ENCODE peak calls at places on chromosomes 13 and 19, in six cellular contexts. N is neural progenitor cell; O is psoas muscle; X is PC-3; F is heart left ventricle; J is CD8-positive, alpha-beta memory T cell. T is an unnamed sample.

GRCh38 chr13:80955487-80955886 is 614.6 kb upstream of the SPRY2 start:
- DNase-seq in N (no peak), O (no peak), X (peak), F (no peak), J (no peak), T (no peak)

GRCh38 chr13:29532821-29533220 is 62.7 kb downstream of the SLC7A1 start:
- DNase-seq in N (no peak), O (no peak), X (no peak), F (no peak), J (no peak), T (no peak)

GRCh38 chr13:67119481-67119883 is 110.7 kb downstream of the PCDH9 start:
- DNase-seq in N (no peak), O (no peak), X (peak), F (no peak), J (no peak), T (no peak)

GRCh38 chr19:3697671-3698385 is 2.4 kb downstream of the PIP5K1C start:
- DNase-seq in N (no peak), O (no peak), X (no peak), F (no peak), J (no peak), T (no peak)

GRCh38 chr13:103884139-103884723 is 818.0 kb upstream of the SLC10A2 start:
- DNase-seq in N (no peak), O (no peak), X (no peak), F (no peak), J (no peak), T (no peak)

GRCh38 chr13:39599842-39600241 is 3.2 kb downstream of the LHFPL6 start:
- DNase-seq in N (no peak), O (no peak), X (no peak), F (no peak), J (no peak), T (no peak)

GRCh38 chr19:48600679-48601382 is 5.7 kb upstream of the SPACA4 start:
- DNase-seq in N (no peak), O (no peak), X (no peak), F (no peak), J (no peak), T (no peak)

GRCh38 chr13:60220072-60220471 is 56.3 kb upstream of the DIAPH3 start:
- DNase-seq in N (no peak), O (no peak), X (no peak), F (no peak), J (no peak), T (no peak)

GRCh38 chr13:102643656-102644055 is 46.9 kb downstream of the TPP2 start:
- DNase-seq in N (no peak), O (no peak), X (no peak), F (no peak), J (no peak), T (no peak)

DNA sequence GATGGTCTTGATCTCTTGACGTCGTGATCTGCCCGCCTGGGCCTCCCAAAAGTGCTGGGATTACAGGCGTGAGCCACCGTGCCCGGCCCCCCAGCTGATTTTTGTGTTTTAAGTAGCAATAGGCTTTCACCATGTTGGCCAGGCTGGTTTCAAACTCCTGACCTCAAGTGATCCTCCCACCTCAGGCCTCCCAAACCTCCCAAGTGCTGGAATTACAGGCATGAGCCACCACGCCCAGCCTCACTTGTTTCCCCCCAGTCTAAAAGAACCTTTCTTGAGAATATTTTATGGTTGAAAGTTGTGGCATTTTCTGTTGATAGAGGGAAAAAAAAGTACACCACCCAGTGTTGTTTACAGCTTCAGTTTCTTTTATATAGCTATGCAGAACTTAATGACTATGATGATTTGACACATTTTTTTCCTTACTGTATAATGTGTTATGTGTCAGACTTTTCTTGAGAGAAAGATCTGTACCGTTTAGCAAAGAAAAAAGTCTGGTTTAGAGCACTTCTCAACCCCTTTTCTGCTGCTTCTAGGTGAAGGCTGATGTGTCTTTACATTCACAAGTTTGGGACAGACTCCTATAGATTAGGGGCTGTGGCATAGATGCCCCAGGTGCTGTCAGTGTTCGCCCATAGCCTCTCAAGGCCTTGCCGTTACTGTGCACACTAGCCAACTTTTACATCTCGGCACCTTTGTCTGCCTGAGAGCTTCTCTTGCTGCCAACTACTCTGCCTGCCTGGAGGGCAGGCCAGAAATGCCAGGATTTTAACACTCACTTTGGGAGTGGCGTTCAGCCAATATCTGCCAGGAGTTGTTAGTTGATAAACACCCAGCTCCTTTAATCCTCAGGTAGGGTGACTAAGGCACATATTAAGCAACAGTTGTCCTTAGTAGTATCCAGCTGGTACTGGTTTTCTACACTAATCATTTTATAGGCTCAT is 33.0 kb downstream of the KCTD4 start:
- DNase-seq in N (no peak), O (no peak), X (peak), F (peak), J (no peak), T (no peak)
- H3K27ac ChIP-seq in N (no peak), O (no peak), X (peak), F (no peak), J (no peak), T (no peak)

GRCh38 chr13:110343241-110343865 is 36.3 kb downstream of the COL4A2 start:
- DNase-seq in N (no peak), O (no peak), X (peak), F (no peak), J (no peak), T (no peak)
- H3K27ac ChIP-seq in N (no peak), O (no peak), X (peak), F (no peak), J (no peak), T (no peak)

DNA sequence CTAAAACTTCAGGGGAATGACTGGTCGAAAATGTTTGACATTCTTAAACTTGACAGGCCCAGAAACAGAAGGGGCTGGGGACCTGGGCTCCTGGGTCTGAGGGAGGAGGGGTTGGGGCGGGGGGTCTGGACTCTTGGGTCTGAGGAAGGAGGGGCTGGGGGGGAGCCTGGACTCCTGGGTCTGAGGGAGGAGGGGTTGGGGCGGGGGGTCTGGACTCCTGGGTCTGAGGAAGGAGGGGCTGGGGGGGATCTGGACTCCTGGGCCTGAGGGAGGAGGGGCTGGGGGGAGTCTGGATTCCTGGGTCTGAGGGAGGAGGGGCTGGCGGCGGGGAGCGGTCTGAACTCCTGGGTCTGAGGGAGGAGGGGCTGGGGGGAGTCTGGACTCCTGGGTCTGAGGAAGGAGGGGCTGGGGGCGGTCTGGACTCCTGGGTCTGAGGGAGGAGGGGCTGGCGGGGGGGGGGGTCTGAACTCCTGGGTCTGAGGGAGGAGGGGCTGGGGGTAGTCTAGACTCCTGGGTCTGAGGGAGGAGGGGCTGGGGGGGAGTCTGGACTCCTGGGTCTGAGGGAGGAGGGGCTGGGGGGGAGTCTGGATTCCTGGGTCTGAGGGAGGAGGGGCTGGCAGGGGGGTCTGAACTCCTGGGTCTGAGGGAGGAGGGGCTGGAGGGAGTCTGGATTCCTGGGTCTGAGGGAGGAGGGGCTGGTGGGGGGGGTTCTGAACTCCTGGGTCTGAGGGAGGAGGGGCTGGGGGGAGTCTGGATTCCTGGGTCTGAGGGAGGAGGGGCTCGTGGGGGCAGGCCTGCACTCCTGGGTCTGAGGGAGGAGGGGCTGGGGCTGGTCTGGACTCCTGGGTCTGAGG is 5.5 kb upstream of the KLK6 start:
- DNase-seq in N (peak), O (no peak), X (no peak), F (no peak), J (no peak), T (no peak)
- H3K27ac ChIP-seq in N (no peak), O (no peak), X (peak), F (no peak), J (no peak), T (no peak)

GRCh38 chr19:45124021-45124420 is 31.0 kb downstream of the PPP1R37 start:
- DNase-seq in N (no peak), O (no peak), X (no peak), F (no peak), J (no peak), T (no peak)

GRCh38 chr19:45123440-45123850 is 30.5 kb downstream of the PPP1R37 start:
- DNase-seq in N (no peak), O (no peak), X (peak), F (no peak), J (no peak), T (no peak)

GRCh38 chr19:45125975-45126493 is 33.1 kb downstream of the PPP1R37 start:
- DNase-seq in N (peak), O (peak), X (peak), F (peak), J (peak), T (peak)

GRCh38 chr19:45126654-45127053 is 33.7 kb downstream of the PPP1R37 start:
- DNase-seq in N (no peak), O (no peak), X (no peak), F (no peak), J (no peak), T (no peak)

GRCh38 chr19:45125360-45125759 is 32.4 kb downstream of the PPP1R37 start:
- DNase-seq in N (no peak), O (no peak), X (no peak), F (no peak), J (no peak), T (no peak)
- H3K27ac ChIP-seq in N (no peak), O (no peak), X (no peak), F (no peak), J (no peak), T (no peak)

GRCh38 chr19:5613466-5613865 is 9.1 kb downstream of the SAFB2 start:
- DNase-seq in N (no peak), O (no peak), X (no peak), F (no peak), J (no peak), T (no peak)

GRCh38 chr19:5607318-5608270 is 15.0 kb downstream of the SAFB2 start:
- DNase-seq in N (no peak), O (peak), X (peak), F (no peak), J (no peak), T (no peak)

GRCh38 chr19:5608271-5608666 is 14.3 kb downstream of the SAFB2 start:
- DNase-seq in N (no peak), O (no peak), X (peak), F (no peak), J (no peak), T (no peak)

GRCh38 chr19:5612891-5613290 is 9.7 kb downstream of the SAFB2 start:
- DNase-seq in N (no peak), O (peak), X (no peak), F (no peak), J (no peak), T (no peak)

GRCh38 chr19:5609881-5610280 is 12.7 kb downstream of the SAFB2 start:
- DNase-seq in N (no peak), O (peak), X (no peak), F (no peak), J (no peak), T (no peak)
- H3K27ac ChIP-seq in N (no peak), O (no peak), X (no peak), F (no peak), J (no peak), T (no peak)

DNA sequence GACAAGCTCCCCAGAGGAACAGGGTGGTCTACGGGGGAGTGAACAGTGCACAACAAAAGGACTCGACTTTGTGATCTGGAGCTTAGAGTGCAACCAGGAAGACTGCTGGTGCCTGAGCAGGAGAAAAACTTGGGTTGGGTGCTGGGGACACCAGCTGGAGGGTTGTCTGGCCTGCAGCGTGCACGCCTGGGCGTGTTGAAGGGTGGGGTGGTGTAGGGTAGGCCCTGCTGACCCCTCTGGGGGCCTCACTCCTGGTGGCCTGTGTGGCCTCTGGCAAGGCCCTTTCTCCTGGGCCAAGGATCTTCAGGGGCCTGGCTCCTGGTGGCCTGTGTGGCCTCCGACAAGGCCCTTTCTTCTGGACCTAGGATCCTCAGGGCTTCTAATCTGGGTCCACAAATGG is 4.7 kb upstream of the RSPH6A start:
- DNase-seq in N (no peak), O (no peak), X (no peak), F (no peak), J (no peak), T (no peak)
- H3K27ac ChIP-seq in N (no peak), O (no peak), X (no peak), F (no peak), J (no peak), T (no peak)

GRCh38 chr13:73533111-73533510 is 474.3 kb downstream of the KLF5 start:
- DNase-seq in N (no peak), O (no peak), X (no peak), F (no peak), J (no peak), T (no peak)

GRCh38 chr13:73532582-73532981 is 473.8 kb downstream of the KLF5 start:
- DNase-seq in N (no peak), O (no peak), X (no peak), F (no peak), J (no peak), T (no peak)

GRCh38 chr13:73542446-73542845 is 483.6 kb downstream of the KLF5 start:
- DNase-seq in N (no peak), O (no peak), X (peak), F (no peak), J (no peak), T (no peak)

GRCh38 chr13:73535341-73535740 is 476.5 kb downstream of the KLF5 start:
- DNase-seq in N (no peak), O (no peak), X (peak), F (no peak), J (no peak), T (no peak)

GRCh38 chr13:73536865-73537264 is 478.1 kb downstream of the KLF5 start:
- DNase-seq in N (no peak), O (no peak), X (no peak), F (no peak), J (no peak), T (no peak)
- H3K27ac ChIP-seq in N (no peak), O (no peak), X (no peak), F (no peak), J (no peak), T (no peak)

GRCh38 chr19:30333291-30334065 is 38.7 kb upstream of the ZNF536 start:
- DNase-seq in N (no peak), O (no peak), X (no peak), F (no peak), J (no peak), T (no peak)
- H3K27ac ChIP-seq in N (no peak), O (no peak), X (no peak), F (no peak), J (no peak), T (no peak)

GRCh38 chr19:10334340-10335148 is 1.2 kb upstream of the RAVER1 start:
- DNase-seq in N (peak), O (peak), X (peak), F (peak), J (peak), T (peak)

GRCh38 chr19:10335149-10336053 is 2.1 kb upstream of the RAVER1 start:
- DNase-seq in N (no peak), O (no peak), X (no peak), F (peak), J (no peak), T (peak)

GRCh38 chr19:10339977-10340376 is 553 bp upstream of the ICAM3 start:
- DNase-seq in N (no peak), O (no peak), X (no peak), F (no peak), J (no peak), T (no peak)

GRCh38 chr19:10339380-10339960 is at the start of gene ICAM3:
- DNase-seq in N (no peak), O (no peak), X (no peak), F (no peak), J (peak), T (no peak)

GRCh38 chr19:10338940-10339339 is 484 bp downstream of the ICAM3 start:
- DNase-seq in N (no peak), O (no peak), X (no peak), F (no peak), J (no peak), T (no peak)
- H3K27ac ChIP-seq in N (no peak), O (no peak), X (no peak), F (no peak), J (peak), T (no peak)

DNA sequence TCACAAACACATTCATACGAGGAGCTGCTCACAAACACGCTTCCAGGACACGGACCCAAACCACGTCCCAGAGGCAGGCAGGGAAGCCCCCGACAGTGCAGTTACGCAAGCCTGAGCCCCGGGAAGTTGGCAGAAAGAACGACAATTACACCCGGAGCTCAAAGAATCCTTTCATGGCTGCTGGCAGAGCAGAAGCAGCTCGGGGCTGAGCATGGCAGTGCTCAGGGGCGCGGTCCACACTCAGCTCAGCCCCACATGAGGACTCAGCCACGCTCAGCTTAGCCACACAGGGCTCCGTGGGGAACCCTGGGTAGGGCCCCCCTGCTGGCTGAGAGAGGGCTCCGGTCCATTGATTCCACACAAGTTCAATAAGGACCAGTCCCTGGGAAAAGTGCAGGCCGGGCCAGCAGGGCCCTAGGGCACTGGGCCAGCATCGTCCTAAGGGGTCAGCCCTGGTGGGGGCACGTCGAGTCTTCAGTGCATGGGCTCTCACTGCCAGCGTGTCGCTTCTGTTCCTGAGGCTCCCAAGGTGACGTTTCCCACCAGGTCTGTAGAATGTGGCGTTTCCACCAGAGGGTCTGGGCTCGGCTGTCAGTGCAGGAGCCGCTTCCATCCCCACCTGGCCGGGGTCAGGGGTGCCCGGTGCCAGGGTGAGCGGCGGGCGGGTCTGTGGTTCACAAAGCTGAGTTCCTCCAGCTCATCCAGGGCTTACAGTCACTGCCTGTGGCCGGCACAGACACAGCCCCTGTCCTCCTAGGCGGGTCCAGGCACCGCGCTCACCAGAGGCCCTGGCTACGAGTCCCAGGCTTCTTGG is 23.1 kb downstream of the GAS6 start:
- DNase-seq in N (no peak), O (peak), X (no peak), F (no peak), J (no peak), T (no peak)
- H3K27ac ChIP-seq in N (no peak), O (peak), X (no peak), F (peak), J (no peak), T (peak)

T was measured in right lobe of liver.